ENCODE peak calls at places on chromosomes 5 and 9, in six cellular contexts. One of them, this sample, is unnamed.

GRCh38 chr9:20634895-20635294 is 12.6 kb upstream of the MLLT3 start:
- DNase-seq in osteocyte: no peak
- DNase-seq in progenitor cell of endocrine pancreas: no peak
- DNase-seq in cardiac muscle cell: no peak
- DNase-seq in glutamatergic neuron: no peak
- DNase-seq in dorsolateral prefrontal cortex: no peak
- DNase-seq in this sample: no peak

GRCh38 chr5:93582677-93583524 is at the start of gene NR2F1:
- DNase-seq in osteocyte: peak; percentile 92
- DNase-seq in progenitor cell of endocrine pancreas: peak; percentile 62
- DNase-seq in dorsolateral prefrontal cortex: peak; percentile 65
- DNase-seq in glutamatergic neuron: peak; percentile 55
- DNase-seq in cardiac muscle cell: no peak
- DNase-seq in this sample: no peak

GRCh38 chr9:79477241-79477830 is 94.4 kb upstream of the TLE4 start:
- DNase-seq in glutamatergic neuron: no peak
- DNase-seq in progenitor cell of endocrine pancreas: no peak
- DNase-seq in osteocyte: no peak
- DNase-seq in dorsolateral prefrontal cortex: no peak
- DNase-seq in cardiac muscle cell: no peak
- DNase-seq in this sample: no peak

GRCh38 chr5:174317261-174317894 is 271.9 kb downstream of the NSG2 start:
- DNase-seq in progenitor cell of endocrine pancreas: peak; percentile 39
- DNase-seq in glutamatergic neuron: peak; percentile 81
- DNase-seq in cardiac muscle cell: peak; percentile 68
- DNase-seq in dorsolateral prefrontal cortex: peak; percentile 38
- DNase-seq in osteocyte: no peak
- DNase-seq in this sample: no peak

GRCh38 chr5:114335391-114335790 is 26.5 kb upstream of the KCNN2 start:
- DNase-seq in cardiac muscle cell: no peak
- DNase-seq in dorsolateral prefrontal cortex: no peak
- DNase-seq in glutamatergic neuron: no peak
- DNase-seq in progenitor cell of endocrine pancreas: no peak
- DNase-seq in osteocyte: no peak
- DNase-seq in this sample: no peak

GRCh38 chr9:114339130-114339908 is 9.7 kb downstream of the ORM2 start:
- DNase-seq in cardiac muscle cell: peak; percentile 54
- DNase-seq in glutamatergic neuron: peak; percentile 70
- DNase-seq in dorsolateral prefrontal cortex: no peak
- DNase-seq in osteocyte: no peak
- DNase-seq in progenitor cell of endocrine pancreas: peak; percentile 23
- DNase-seq in this sample: peak; percentile 68

GRCh38 chr5:61228691-61229280 is 66.5 kb upstream of the SMIM15 start:
- DNase-seq in cardiac muscle cell: no peak
- DNase-seq in glutamatergic neuron: no peak
- DNase-seq in osteocyte: no peak
- DNase-seq in progenitor cell of endocrine pancreas: no peak
- DNase-seq in dorsolateral prefrontal cortex: peak; percentile 18
- DNase-seq in this sample: no peak

GRCh38 chr5:172097356-172097755 is 90.7 kb downstream of the STK10 start:
- DNase-seq in progenitor cell of endocrine pancreas: no peak
- DNase-seq in glutamatergic neuron: no peak
- DNase-seq in osteocyte: no peak
- DNase-seq in cardiac muscle cell: no peak
- DNase-seq in dorsolateral prefrontal cortex: peak; percentile 57
- DNase-seq in this sample: no peak

GRCh38 chr5:10662661-10663245 is 98.3 kb downstream of the DAP start:
- DNase-seq in osteocyte: no peak
- DNase-seq in dorsolateral prefrontal cortex: no peak
- DNase-seq in cardiac muscle cell: no peak
- DNase-seq in progenitor cell of endocrine pancreas: no peak
- DNase-seq in glutamatergic neuron: no peak
- DNase-seq in this sample: peak; percentile 9

GRCh38 chr5:52878671-52879070 is 91.0 kb downstream of the ITGA1 start:
- DNase-seq in glutamatergic neuron: no peak
- DNase-seq in cardiac muscle cell: no peak
- DNase-seq in osteocyte: no peak
- DNase-seq in dorsolateral prefrontal cortex: no peak
- DNase-seq in progenitor cell of endocrine pancreas: no peak
- DNase-seq in this sample: no peak

GRCh38 chr5:67338416-67338815 is 141.8 kb upstream of the CD180 start:
- DNase-seq in dorsolateral prefrontal cortex: no peak
- DNase-seq in glutamatergic neuron: no peak
- DNase-seq in cardiac muscle cell: no peak
- DNase-seq in osteocyte: no peak
- DNase-seq in progenitor cell of endocrine pancreas: no peak
- DNase-seq in this sample: no peak

GRCh38 chr5:133925866-133926488 is 42.4 kb downstream of the C5orf15 start:
- DNase-seq in cardiac muscle cell: no peak
- DNase-seq in progenitor cell of endocrine pancreas: no peak
- DNase-seq in dorsolateral prefrontal cortex: no peak
- DNase-seq in glutamatergic neuron: no peak
- DNase-seq in osteocyte: no peak
- DNase-seq in this sample: no peak

GRCh38 chr5:14222182-14222581 is 79.0 kb downstream of the TRIO start:
- DNase-seq in cardiac muscle cell: no peak
- DNase-seq in progenitor cell of endocrine pancreas: no peak
- DNase-seq in glutamatergic neuron: no peak
- DNase-seq in osteocyte: no peak
- DNase-seq in dorsolateral prefrontal cortex: no peak
- DNase-seq in this sample: no peak

GRCh38 chr5:150484964-150485769 is 22.8 kb upstream of the NDST1 start:
- DNase-seq in glutamatergic neuron: no peak
- DNase-seq in cardiac muscle cell: no peak
- DNase-seq in osteocyte: no peak
- DNase-seq in dorsolateral prefrontal cortex: no peak
- DNase-seq in progenitor cell of endocrine pancreas: peak; percentile 68
- DNase-seq in this sample: no peak

GRCh38 chr5:150488519-150489357 is 19.2 kb upstream of the NDST1 start:
- DNase-seq in cardiac muscle cell: no peak
- DNase-seq in glutamatergic neuron: no peak
- DNase-seq in progenitor cell of endocrine pancreas: no peak
- DNase-seq in osteocyte: no peak
- DNase-seq in dorsolateral prefrontal cortex: peak; percentile 44
- DNase-seq in this sample: no peak

GRCh38 chr5:150487199-150488061 is 20.5 kb upstream of the NDST1 start:
- DNase-seq in osteocyte: no peak
- DNase-seq in progenitor cell of endocrine pancreas: no peak
- DNase-seq in dorsolateral prefrontal cortex: peak; percentile 63
- DNase-seq in cardiac muscle cell: no peak
- DNase-seq in glutamatergic neuron: no peak
- DNase-seq in this sample: no peak

GRCh38 chr5:150486402-150487198 is 21.3 kb upstream of the NDST1 start:
- DNase-seq in dorsolateral prefrontal cortex: peak; percentile 60
- DNase-seq in cardiac muscle cell: peak; percentile 90
- DNase-seq in osteocyte: no peak
- DNase-seq in glutamatergic neuron: peak; percentile 76
- DNase-seq in progenitor cell of endocrine pancreas: peak; percentile 94
- DNase-seq in this sample: peak; percentile 76

DNA sequence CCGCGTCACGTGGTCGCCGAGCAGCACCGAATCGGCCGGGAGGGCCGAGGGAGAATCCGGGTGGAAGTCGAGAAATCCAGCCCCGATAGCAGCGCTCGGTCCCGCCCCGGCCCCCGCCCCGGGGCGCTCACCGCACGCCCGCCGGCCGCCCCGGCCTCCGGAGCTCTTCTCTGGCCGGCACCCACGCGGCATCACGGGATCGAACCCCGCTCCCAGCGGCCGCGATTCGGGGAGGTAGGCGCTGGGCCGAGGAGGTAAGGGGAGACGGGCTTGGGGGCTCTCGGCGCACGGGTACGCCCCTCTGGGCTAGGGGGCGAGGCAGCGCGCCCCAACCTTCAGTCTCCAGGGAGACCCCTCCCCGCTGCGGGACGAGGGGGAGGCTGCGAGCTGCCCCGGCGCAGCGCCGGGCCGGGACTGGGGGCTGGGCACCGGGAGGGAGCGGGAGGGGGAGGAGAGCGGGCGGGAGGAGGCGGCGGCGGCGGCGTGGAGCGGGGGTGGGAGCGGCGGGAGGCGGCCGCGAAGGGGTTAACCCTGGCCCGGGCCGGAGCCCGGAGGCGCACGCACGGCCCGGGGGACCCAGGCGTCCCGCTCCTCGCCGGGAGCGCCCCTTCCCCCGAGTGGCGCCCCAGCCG is 22.0 kb upstream of the NDST1 start:
- DNase-seq in progenitor cell of endocrine pancreas: peak; percentile 43
- DNase-seq in glutamatergic neuron: peak; percentile 83
- DNase-seq in dorsolateral prefrontal cortex: peak; percentile 73
- DNase-seq in cardiac muscle cell: peak; percentile 74
- DNase-seq in osteocyte: peak; percentile 88
- DNase-seq in this sample: no peak
- TF ChIP-seq CTCF in progenitor cell of endocrine pancreas: no peak
- TF ChIP-seq CTCF in glutamatergic neuron: no peak
- TF ChIP-seq CTCF in dorsolateral prefrontal cortex: no peak
- TF ChIP-seq CTCF in cardiac muscle cell: no peak
- TF ChIP-seq CTCF in osteocyte: no peak
- TF ChIP-seq CTCF in this sample: no peak

DNA sequence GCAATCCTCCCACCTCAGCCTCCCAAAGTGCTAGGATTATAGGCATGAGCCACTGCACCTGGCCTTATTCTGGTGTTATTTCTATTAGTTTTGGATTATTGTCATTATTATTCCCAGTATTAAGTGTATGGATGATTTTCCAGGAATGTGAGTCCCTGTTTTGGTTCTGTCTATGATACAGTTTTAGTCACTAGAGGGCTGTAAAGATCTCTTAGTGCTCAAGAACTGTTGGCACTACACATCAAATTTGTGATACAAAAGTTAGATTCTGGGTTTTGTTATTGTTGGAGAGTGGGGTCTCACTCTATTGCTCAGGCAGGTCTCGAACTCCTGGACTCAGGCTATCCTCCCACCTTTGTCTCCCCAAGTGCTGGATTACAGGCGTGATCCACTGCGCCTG is 12.1 kb downstream of the CCL28 start:
- DNase-seq in osteocyte: no peak
- DNase-seq in dorsolateral prefrontal cortex: no peak
- DNase-seq in cardiac muscle cell: no peak
- DNase-seq in glutamatergic neuron: no peak
- DNase-seq in progenitor cell of endocrine pancreas: no peak
- DNase-seq in this sample: no peak
- TF ChIP-seq CTCF in osteocyte: peak; percentile 55
- TF ChIP-seq CTCF in dorsolateral prefrontal cortex: no peak
- TF ChIP-seq CTCF in cardiac muscle cell: peak; percentile 43
- TF ChIP-seq CTCF in glutamatergic neuron: no peak
- TF ChIP-seq CTCF in progenitor cell of endocrine pancreas: no peak
- TF ChIP-seq CTCF in this sample: no peak

DNA sequence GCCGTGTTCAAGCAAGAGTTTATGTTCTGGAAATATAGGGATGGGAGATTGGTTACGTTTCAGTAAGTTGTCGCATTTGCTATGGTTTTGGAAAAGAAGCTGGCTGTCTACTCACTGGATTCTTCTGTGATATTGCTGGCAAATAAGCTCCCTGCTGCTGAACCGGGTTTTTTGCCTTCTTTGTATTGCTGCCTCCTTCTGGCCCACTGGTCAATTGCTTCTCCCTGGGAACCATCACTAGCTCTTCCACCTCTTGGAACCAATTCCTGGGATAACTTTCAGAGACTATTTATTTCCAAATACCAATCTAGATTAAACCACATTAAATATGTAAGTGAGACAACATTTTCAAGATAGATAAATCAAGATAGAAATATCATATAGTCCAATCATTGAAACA is 43.0 kb downstream of the NUDT12 start:
- DNase-seq in cardiac muscle cell: peak; percentile 35
- DNase-seq in progenitor cell of endocrine pancreas: no peak
- DNase-seq in glutamatergic neuron: peak; percentile 17
- DNase-seq in osteocyte: no peak
- DNase-seq in dorsolateral prefrontal cortex: no peak
- DNase-seq in this sample: no peak
- TF ChIP-seq CTCF in cardiac muscle cell: peak; percentile 15
- TF ChIP-seq CTCF in progenitor cell of endocrine pancreas: peak; percentile 34
- TF ChIP-seq CTCF in glutamatergic neuron: peak; percentile 19
- TF ChIP-seq CTCF in osteocyte: peak; percentile 25
- TF ChIP-seq CTCF in dorsolateral prefrontal cortex: no peak
- TF ChIP-seq CTCF in this sample: no peak

GRCh38 chr9:85332487-85332886 is 409.3 kb downstream of the AGTPBP1 start:
- DNase-seq in progenitor cell of endocrine pancreas: no peak
- DNase-seq in glutamatergic neuron: peak; percentile 27
- DNase-seq in dorsolateral prefrontal cortex: no peak
- DNase-seq in cardiac muscle cell: peak; percentile 18
- DNase-seq in osteocyte: no peak
- DNase-seq in this sample: no peak
- TF ChIP-seq CTCF in progenitor cell of endocrine pancreas: peak; percentile 51
- TF ChIP-seq CTCF in glutamatergic neuron: peak; percentile 43
- TF ChIP-seq CTCF in dorsolateral prefrontal cortex: no peak
- TF ChIP-seq CTCF in cardiac muscle cell: no peak
- TF ChIP-seq CTCF in osteocyte: peak; percentile 33
- TF ChIP-seq CTCF in this sample: no peak